ENCODE peak calls at places on chromosomes 5 and 9, in six cellular contexts. L, X, M, R, V and P are unnamed samples.

GRCh38 chr5:38468202-38468656 is 88.2 kb downstream of the LIFR start:
- DNase-seq in R (no peak), X (no peak), L (no peak), V (peak), M (no peak), P (peak)

GRCh38 chr5:131379071-131379538 is 115.3 kb downstream of the CDC42SE2 start:
- DNase-seq in X (no peak), L (no peak), V (no peak), R (peak), M (no peak), P (no peak)

GRCh38 chr5:79297661-79298060 is 61.7 kb downstream of the JMY start:
- DNase-seq in M (no peak), R (no peak), V (peak), X (no peak), L (no peak), P (no peak)

GRCh38 chr5:115838885-115839518 is 2.4 kb downstream of the ATG12 start:
- DNase-seq in R (peak), V (no peak), X (no peak), M (no peak), L (peak), P (peak)

GRCh38 chr9:134557331-134557730 is 84.3 kb upstream of the COL5A1 start:
- DNase-seq in V (no peak), X (no peak), L (no peak), M (peak), R (no peak), P (no peak)

GRCh38 chr9:108039491-108039890 is 549.9 kb upstream of the KLF4 start:
- DNase-seq in M (no peak), V (no peak), X (no peak), R (no peak), L (peak), P (no peak)

GRCh38 chr9:93118863-93119702 is 15.0 kb downstream of the NINJ1 start:
- DNase-seq in L (no peak), M (peak), V (no peak), X (peak), R (no peak), P (no peak)

GRCh38 chr5:167573274-167574127 is 717.9 kb upstream of the WWC1 start:
- DNase-seq in X (no peak), R (peak), V (peak), L (no peak), M (no peak), P (peak)

GRCh38 chr9:127955294-127956015 is 17.8 kb upstream of the DPM2 start:
- DNase-seq in X (peak), V (peak), R (peak), L (peak), M (peak), P (peak)

GRCh38 chr5:141969783-141970741 is 1.2 kb downstream of the RNF14 start:
- DNase-seq in R (peak), X (no peak), M (peak), L (no peak), V (no peak), P (no peak)

GRCh38 chr5:82352146-82352791 is 74.1 kb upstream of the RPS23 start:
- DNase-seq in X (no peak), L (no peak), R (no peak), V (peak), M (no peak), P (peak)

GRCh38 chr9:111866976-111867375 is 29.6 kb upstream of the UGCG start:
- DNase-seq in V (peak), X (no peak), M (no peak), L (peak), R (no peak), P (peak)

GRCh38 chr5:77172713-77173328 is 37.7 kb upstream of the PDE8B start:
- DNase-seq in M (no peak), R (no peak), X (no peak), V (no peak), L (no peak), P (no peak)

GRCh38 chr9:69180670-69181069 is 6.6 kb downstream of the TJP2 start:
- DNase-seq in L (peak), R (no peak), M (peak), V (peak), X (no peak), P (peak)

GRCh38 chr9:27430754-27431540 is 93.1 kb upstream of the IFNK start:
- DNase-seq in V (no peak), L (peak), M (no peak), X (no peak), R (no peak), P (no peak)

DNA sequence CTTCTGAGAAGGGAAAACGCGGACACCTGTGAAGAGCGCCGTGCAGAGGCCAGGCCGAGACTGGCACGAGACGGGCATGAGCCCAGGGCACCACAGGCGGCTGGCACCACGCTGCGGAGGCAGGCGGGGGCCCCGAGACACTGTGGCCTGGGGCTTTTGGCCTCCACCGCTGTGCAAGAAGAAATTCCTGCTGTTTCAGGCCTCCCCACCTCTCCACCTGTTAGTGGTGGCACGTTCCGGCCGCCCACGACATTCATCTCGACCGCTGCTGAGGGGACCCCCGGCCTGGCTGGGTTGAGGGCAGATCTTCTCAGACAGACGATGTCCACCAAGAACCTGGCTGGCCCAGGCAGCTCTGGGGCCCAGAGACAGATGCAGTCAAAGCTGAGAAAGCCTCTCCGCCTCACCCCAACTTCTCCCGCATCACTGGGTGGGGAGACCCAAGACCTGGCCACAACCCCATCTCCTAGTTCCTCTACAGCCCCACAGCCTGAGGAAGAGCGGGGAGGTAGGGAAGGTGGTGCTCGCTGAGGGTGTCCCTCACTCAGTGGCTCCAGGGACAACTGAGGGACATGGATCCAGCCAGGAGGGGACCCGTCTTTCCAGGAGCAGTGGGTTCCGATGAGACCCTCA is 11.4 kb downstream of the NACC2 start:
- DNase-seq in L (no peak), X (peak), R (no peak), M (no peak), V (no peak), P (no peak)
- H3K27ac ChIP-seq in L (no peak), X (no peak), R (no peak), M (no peak), V (no peak), P (no peak)

DNA sequence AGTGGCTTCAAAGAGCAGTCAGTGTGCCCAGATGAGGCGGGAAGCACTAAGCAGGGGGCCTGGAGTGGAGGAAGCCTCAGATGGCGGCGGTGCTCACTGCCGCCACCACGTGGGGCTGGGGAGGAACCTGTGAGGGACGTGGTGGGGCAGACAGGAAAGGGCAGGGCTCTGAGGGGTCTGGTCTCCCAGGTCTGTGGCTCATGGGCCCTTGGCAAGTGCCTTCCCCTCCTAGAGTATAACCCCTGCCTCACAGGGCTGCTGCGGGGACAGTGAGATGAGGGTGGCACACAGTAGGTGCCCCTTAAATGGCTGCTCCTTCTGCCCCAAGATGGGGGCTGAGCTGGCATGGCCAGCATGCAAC is 26.6 kb downstream of the NR5A1 start:
- DNase-seq in X (no peak), M (no peak), L (no peak), R (peak), V (no peak), P (peak)
- TF ChIP-seq CTCF in X (peak), M (peak), L (peak), R (peak), V (peak), P (no peak)

GRCh38 chr9:129876815-129877214 is 41.6 kb downstream of the USP20 start:
- DNase-seq in L (no peak), V (no peak), R (no peak), X (no peak), M (no peak), P (no peak)
- H3K27ac ChIP-seq in L (no peak), V (no peak), R (no peak), X (no peak), M (no peak), P (no peak)

GRCh38 chr5:10442581-10442980 is 902 bp downstream of the ROPN1L start:
- DNase-seq in M (no peak), L (no peak), V (no peak), X (no peak), R (no peak), P (no peak)

GRCh38 chr5:10441992-10442435 is 335 bp downstream of the ROPN1L start:
- DNase-seq in M (no peak), X (no peak), R (no peak), L (no peak), V (peak), P (no peak)

GRCh38 chr5:10446490-10446889 is 4.8 kb downstream of the ROPN1L start:
- DNase-seq in M (no peak), V (no peak), L (no peak), R (no peak), X (no peak), P (no peak)

GRCh38 chr5:10448754-10449345 is 7.2 kb downstream of the ROPN1L start:
- DNase-seq in X (no peak), L (no peak), M (no peak), R (no peak), V (no peak), P (no peak)

DNA sequence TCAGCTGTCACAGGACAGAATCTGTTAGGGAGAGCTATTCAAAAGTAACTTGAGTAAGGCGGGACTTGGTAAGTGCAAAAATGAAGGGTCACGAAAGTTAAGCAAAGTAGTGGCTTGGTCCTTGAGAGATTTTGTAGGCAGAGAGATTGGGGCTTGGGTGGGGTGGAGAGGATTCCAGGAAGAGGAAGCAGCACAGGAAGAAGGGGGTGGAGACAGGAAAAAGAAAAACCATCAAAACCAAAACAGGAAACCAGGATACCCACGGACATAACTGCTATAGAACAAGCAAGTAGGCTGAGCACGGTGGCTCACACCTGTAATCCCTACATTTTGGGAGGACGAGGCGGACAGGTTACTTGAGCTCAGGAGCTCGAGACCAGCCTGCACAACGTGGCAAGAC is 3.7 kb downstream of the ROPN1L start:
- DNase-seq in M (no peak), X (no peak), L (no peak), R (no peak), V (no peak), P (no peak)
- TF ChIP-seq CTCF in M (no peak), X (no peak), L (no peak), R (no peak), V (no peak), P (no peak)

GRCh38 chr5:138898336-138898735 is 23.2 kb upstream of the LRRTM2 start:
- DNase-seq in R (no peak), L (no peak), M (no peak), X (no peak), V (no peak), P (no peak)

GRCh38 chr5:138903113-138903789 is 28.1 kb upstream of the LRRTM2 start:
- DNase-seq in M (no peak), L (no peak), X (no peak), R (no peak), V (peak), P (peak)

GRCh38 chr5:138898742-138899141 is 23.6 kb upstream of the LRRTM2 start:
- DNase-seq in V (no peak), X (no peak), R (no peak), M (no peak), L (no peak), P (no peak)

GRCh38 chr5:138901716-138902115 is 26.6 kb upstream of the LRRTM2 start:
- DNase-seq in M (no peak), X (no peak), L (no peak), V (no peak), R (no peak), P (no peak)

DNA sequence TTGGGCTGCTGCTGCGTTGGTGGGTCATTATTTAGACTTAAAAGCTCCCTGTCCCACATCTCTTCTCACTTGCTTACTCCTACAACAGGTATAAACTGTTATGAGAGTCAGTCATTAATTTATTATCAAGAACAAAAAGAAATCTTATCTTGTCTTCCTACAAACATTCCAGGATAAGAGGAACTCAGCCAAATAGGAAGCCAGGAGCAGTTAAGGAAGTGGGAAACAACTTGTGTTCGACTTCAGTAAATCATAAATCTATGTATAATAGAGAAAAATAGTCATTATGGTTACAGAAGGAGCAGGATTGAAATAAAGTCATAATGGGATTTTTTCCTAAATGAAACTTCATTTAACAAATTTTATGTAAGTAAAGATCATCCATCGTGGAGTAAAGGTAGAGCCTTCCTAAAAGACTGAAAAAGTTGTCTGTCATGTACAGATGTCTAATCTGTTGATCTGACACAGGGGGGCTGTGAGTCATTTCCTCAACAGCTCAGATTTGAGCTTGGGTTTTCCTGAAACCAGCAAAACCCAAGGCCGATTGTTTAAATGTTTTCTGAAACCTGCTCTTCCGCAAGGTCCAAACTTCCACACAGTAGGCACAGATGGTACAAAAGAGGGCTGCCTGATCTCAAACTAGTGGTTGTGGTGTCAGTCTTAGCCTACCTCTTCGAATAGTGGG is 25.3 kb upstream of the LRRTM2 start:
- DNase-seq in X (no peak), V (peak), L (no peak), R (no peak), M (no peak), P (peak)
- H3K27ac ChIP-seq in X (peak), V (peak), L (peak), R (no peak), M (no peak), P (no peak)

GRCh38 chr5:43514816-43515677 is at the start of gene C5orf34:
- DNase-seq in L (peak), V (peak), R (peak), X (peak), M (peak), P (peak)
- TF ChIP-seq CTCF in L (peak), V (no peak), R (no peak), X (no peak), M (no peak), P (no peak)

DNA sequence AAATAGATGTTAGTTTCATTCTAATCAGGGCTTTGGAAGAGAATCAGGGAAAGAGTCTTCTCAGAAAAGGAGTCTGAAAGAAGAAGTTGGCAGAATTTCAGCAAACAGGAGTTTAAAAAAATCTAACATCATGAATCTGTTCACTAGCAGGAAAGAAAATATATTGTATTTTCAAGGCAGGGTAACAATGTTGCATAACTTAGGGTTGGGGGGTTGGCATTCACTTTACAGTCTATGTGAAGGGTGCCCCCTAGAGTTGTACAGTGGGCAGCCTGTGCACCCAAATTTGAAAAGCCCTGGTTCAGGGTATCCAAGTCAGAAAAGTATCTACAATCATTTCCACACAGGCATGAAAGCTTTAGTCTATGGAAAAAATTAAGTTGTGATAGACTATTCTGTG is 348.4 kb upstream of the SLC30A5 start:
- DNase-seq in V (no peak), L (no peak), M (no peak), X (no peak), R (no peak), P (no peak)
- H3K27ac ChIP-seq in V (no peak), L (no peak), M (no peak), X (no peak), R (no peak), P (no peak)

DNA sequence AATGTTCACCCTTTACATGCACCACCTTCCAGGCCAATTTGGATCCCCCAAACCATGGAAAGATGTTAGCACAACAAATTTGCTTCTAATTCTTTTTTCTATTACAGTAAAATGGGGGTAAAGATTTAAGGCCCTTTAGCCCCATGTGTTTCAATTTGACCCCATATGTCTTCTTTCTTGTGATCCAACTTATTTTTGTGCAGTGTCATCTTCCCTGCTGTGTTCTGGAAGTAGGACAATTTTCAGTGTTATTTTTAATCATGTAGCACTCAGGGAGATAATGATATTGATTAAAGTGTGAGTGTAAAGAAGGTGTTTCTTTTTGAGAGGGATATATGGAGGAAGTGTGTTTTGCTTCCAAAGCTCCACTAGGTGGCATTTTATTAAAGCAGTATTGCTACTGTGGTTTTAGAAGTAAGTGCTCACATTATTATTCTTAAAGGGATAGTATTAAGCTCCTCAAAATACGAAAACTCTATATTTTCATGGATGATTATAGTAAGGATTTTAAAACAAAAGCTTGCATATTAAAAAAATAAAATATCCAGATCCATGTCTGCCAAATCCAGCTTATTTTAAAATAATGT is 118.7 kb upstream of the ATP10B start:
- DNase-seq in X (no peak), M (no peak), L (no peak), V (no peak), R (no peak), P (no peak)
- TF ChIP-seq CTCF in X (peak), M (peak), L (peak), V (no peak), R (peak), P (peak)

GRCh38 chr5:176901260-176902101 is 2.3 kb upstream of the HK3 start:
- DNase-seq in V (no peak), L (no peak), X (no peak), M (no peak), R (no peak), P (no peak)
- H3K27ac ChIP-seq in V (no peak), L (no peak), X (no peak), M (no peak), R (no peak), P (no peak)

GRCh38 chr9:121483473-121484031 is 16.1 kb downstream of the GGTA1 start:
- DNase-seq in L (no peak), X (no peak), M (no peak), R (no peak), V (no peak), P (no peak)
- TF ChIP-seq CTCF in L (no peak), X (no peak), M (no peak), R (no peak), V (no peak), P (no peak)